ENCODE peak calls at places on chromosomes 13 and 19, in eight cellular contexts. A is left lung, C is HCT116, K is fibroblast of lung, J is thoracic aorta, R is H1, F is heart right ventricle, U is adrenal gland. V is an unnamed sample.

GRCh38 chr13:21762512-21762911 is 91.6 kb downstream of the FGF9 start:
- DNase-seq in A (no peak), C (no peak), K (no peak), J (no peak), R (no peak), F (no peak), U (no peak), V (no peak)

GRCh38 chr13:99960663-99961440 is 10.7 kb downstream of the ZIC5 start:
- DNase-seq in A (no peak), C (no peak), K (no peak), J (no peak), R (no peak), F (no peak), U (no peak), V (no peak)

GRCh38 chr19:52191951-52192350 is 2.1 kb downstream of the PPP2R1A start:
- DNase-seq in A (no peak), C (no peak), K (no peak), J (no peak), R (no peak), F (no peak), U (no peak), V (no peak)

GRCh38 chr19:37306383-37306963 is 64.4 kb upstream of the ZNF527 start:
- DNase-seq in A (peak), C (no peak), K (no peak), J (no peak), R (no peak), F (no peak), U (no peak), V (no peak)

GRCh38 chr13:97460853-97461252 is 26.9 kb downstream of the RAP2A start:
- DNase-seq in A (no peak), C (no peak), K (no peak), J (no peak), R (no peak), F (no peak), U (no peak), V (no peak)

GRCh38 chr13:44237276-44237767 is 136.3 kb upstream of the SERP2 start:
- DNase-seq in A (no peak), C (no peak), K (peak), J (peak), R (no peak), F (peak), U (peak), V (peak)

GRCh38 chr13:114142640-114143490 is 10.4 kb upstream of the RASA3 start:
- DNase-seq in A (peak), C (no peak), K (no peak), J (no peak), R (peak), F (no peak), U (no peak), V (no peak)

GRCh38 chr19:7255631-7256030 is 38.6 kb downstream of the INSR start:
- DNase-seq in A (no peak), C (no peak), K (no peak), J (no peak), R (no peak), F (no peak), U (no peak), V (no peak)

GRCh38 chr19:3365447-3366103 is 808 bp upstream of the NFIC start:
- DNase-seq in A (peak), C (peak), K (peak), J (no peak), R (no peak), F (peak), U (peak), V (no peak)

GRCh38 chr19:7602240-7602934 is 6.7 kb downstream of the CAMSAP3 start:
- DNase-seq in A (no peak), C (no peak), K (no peak), J (no peak), R (no peak), F (no peak), U (no peak), V (no peak)

GRCh38 chr19:27975419-27976005 is 1237.4 kb downstream of the UQCRFS1 start:
- DNase-seq in A (no peak), C (no peak), K (no peak), J (no peak), R (no peak), F (no peak), U (no peak), V (no peak)

GRCh38 chr13:32791545-32792172 is 205.4 kb downstream of the PDS5B start:
- DNase-seq in A (no peak), C (no peak), K (no peak), J (no peak), R (no peak), F (no peak), U (no peak), V (no peak)

GRCh38 chr13:108682714-108683113 is 53.3 kb downstream of the MYO16 start:
- DNase-seq in A (no peak), C (no peak), K (no peak), J (no peak), R (no peak), F (no peak), U (no peak), V (no peak)

GRCh38 chr13:32164622-32165268 is 133.2 kb downstream of the FRY start:
- DNase-seq in A (no peak), C (peak), K (peak), J (no peak), R (peak), F (no peak), U (peak), V (no peak)

GRCh38 chr19:29810504-29810871 is 1.3 kb upstream of the CCNE1 start:
- DNase-seq in A (peak), C (no peak), K (peak), J (no peak), R (no peak), F (no peak), U (peak), V (peak)

GRCh38 chr13:44397766-44398223 is 24.2 kb downstream of the SERP2 start:
- DNase-seq in A (no peak), C (no peak), K (no peak), J (no peak), R (no peak), F (no peak), U (no peak), V (no peak)

GRCh38 chr19:42926781-42927180 is 9.1 kb upstream of the PSG6 start:
- DNase-seq in A (no peak), C (no peak), K (no peak), J (no peak), R (no peak), F (no peak), U (no peak), V (no peak)

GRCh38 chr13:66036024-66036614 is 1194.0 kb downstream of the PCDH9 start:
- DNase-seq in A (no peak), C (no peak), K (peak), J (no peak), R (no peak), F (no peak), U (no peak), V (no peak)

GRCh38 chr13:93361703-93362102 is 135.1 kb downstream of the GPC6 start:
- DNase-seq in A (no peak), C (no peak), K (no peak), J (no peak), R (no peak), F (no peak), U (no peak), V (no peak)

GRCh38 chr19:2477732-2478191 is 1.8 kb downstream of the GADD45B start:
- DNase-seq in A (no peak), C (no peak), K (peak), J (no peak), R (no peak), F (no peak), U (no peak), V (no peak)

GRCh38 chr19:8600064-8600463 is 10.5 kb downstream of the ADAMTS10 start:
- DNase-seq in A (no peak), C (no peak), K (no peak), J (no peak), R (no peak), F (no peak), U (no peak), V (no peak)

GRCh38 chr13:112174476-112175110 is 107.6 kb downstream of the SOX1 start:
- DNase-seq in A (no peak), C (no peak), K (no peak), J (no peak), R (no peak), F (no peak), U (peak), V (no peak)

GRCh38 chr13:22455036-22455435 is 725.7 kb upstream of the SGCG start:
- DNase-seq in A (no peak), C (no peak), K (no peak), J (no peak), R (no peak), F (no peak), U (no peak), V (no peak)

GRCh38 chr13:50318887-50319286 is 303.6 kb downstream of the KCNRG start:
- DNase-seq in A (no peak), C (no peak), K (no peak), J (no peak), R (no peak), F (no peak), U (no peak), V (no peak)

GRCh38 chr19:40744554-40745401 is 5.5 kb downstream of the ACTMAP start:
- DNase-seq in A (no peak), C (no peak), K (no peak), J (no peak), R (no peak), F (no peak), U (no peak), V (no peak)

GRCh38 chr13:91185294-91185863 is 162.1 kb upstream of the MIR17HG start:
- DNase-seq in A (no peak), C (peak), K (peak), J (no peak), R (no peak), F (no peak), U (no peak), V (no peak)

GRCh38 chr19:1455336-1456120 is 5.6 kb downstream of the APC2 start:
- DNase-seq in A (peak), C (peak), K (no peak), J (peak), R (peak), F (no peak), U (peak), V (no peak)

GRCh38 chr13:29956771-29957170 is 106.4 kb upstream of the UBL3 start:
- DNase-seq in A (no peak), C (no peak), K (no peak), J (no peak), R (no peak), F (no peak), U (no peak), V (no peak)

GRCh38 chr13:112455476-112456059 is 79.4 kb downstream of the SPACA7 start:
- DNase-seq in A (peak), C (no peak), K (no peak), J (no peak), R (peak), F (no peak), U (peak), V (no peak)

GRCh38 chr19:40205760-40206159 is 12.4 kb downstream of the TTC9B start:
- DNase-seq in A (peak), C (no peak), K (no peak), J (no peak), R (no peak), F (no peak), U (no peak), V (no peak)

GRCh38 chr19:58024661-58025060 is 9.2 kb upstream of the ZSCAN1 start:
- DNase-seq in A (no peak), C (no peak), K (no peak), J (no peak), R (no peak), F (no peak), U (no peak), V (no peak)

GRCh38 chr13:30690282-30691188 is 44.8 kb upstream of the ALOX5AP start:
- DNase-seq in A (peak), C (no peak), K (peak), J (no peak), R (no peak), F (peak), U (peak), V (no peak)

GRCh38 chr19:2186071-2186846 is 22.5 kb downstream of the DOT1L start:
- DNase-seq in A (no peak), C (no peak), K (peak), J (peak), R (no peak), F (peak), U (peak), V (peak)

GRCh38 chr13:84130739-84131138 is 248.5 kb upstream of the SLITRK1 start:
- DNase-seq in A (no peak), C (no peak), K (no peak), J (no peak), R (no peak), F (no peak), U (no peak), V (no peak)

GRCh38 chr13:97116754-97117153 is 105.4 kb upstream of the MBNL2 start:
- DNase-seq in A (no peak), C (no peak), K (peak), J (no peak), R (no peak), F (no peak), U (peak), V (no peak)

GRCh38 chr19:5338661-5339469 is 1.7 kb downstream of the PTPRS start:
- DNase-seq in A (no peak), C (no peak), K (no peak), J (no peak), R (no peak), F (no peak), U (no peak), V (peak)

GRCh38 chr19:5339470-5339949 is 1.1 kb downstream of the PTPRS start:
- DNase-seq in A (peak), C (no peak), K (no peak), J (no peak), R (no peak), F (no peak), U (no peak), V (no peak)

GRCh38 chr19:5341448-5341820 is 822 bp upstream of the PTPRS start:
- DNase-seq in A (no peak), C (no peak), K (no peak), J (no peak), R (no peak), F (no peak), U (no peak), V (no peak)

GRCh38 chr19:5340637-5341447 is at the start of gene PTPRS:
- DNase-seq in A (peak), C (peak), K (peak), J (no peak), R (peak), F (peak), U (peak), V (peak)

GRCh38 chr19:5339950-5340636 is 519 bp downstream of the PTPRS start:
- DNase-seq in A (peak), C (no peak), K (no peak), J (no peak), R (no peak), F (no peak), U (no peak), V (no peak)
- H3K4me3 ChIP-seq in A (peak), C (peak), K (peak), J (peak), R (peak), F (peak), U (no peak), V (peak)

DNA sequence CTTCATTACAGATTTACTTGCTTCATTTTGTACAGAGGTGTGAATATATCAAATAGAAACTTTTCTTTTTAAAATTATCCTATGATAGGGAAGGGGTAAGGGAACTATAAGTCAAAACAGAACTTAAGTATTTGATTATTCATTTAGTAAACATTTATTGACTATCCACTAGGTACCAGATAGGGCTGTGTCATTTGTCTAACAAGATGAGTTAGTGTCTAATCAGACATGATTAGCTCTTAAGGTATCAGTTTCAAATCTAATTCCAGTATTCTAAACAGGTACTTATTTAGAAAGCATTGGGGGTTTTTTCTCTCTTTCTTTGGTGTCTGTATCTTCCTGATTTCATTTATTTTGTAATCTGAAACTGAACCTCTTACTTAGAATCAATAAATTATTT is 32.2 kb downstream of the CDADC1 start:
- DNase-seq in A (no peak), C (no peak), K (no peak), J (no peak), R (no peak), F (no peak), U (no peak), V (no peak)
- TF ChIP-seq CTCF in A (no peak), C (no peak), K (no peak), J (no peak), R (no peak), F (no peak), U (no peak), V (no peak)

GRCh38 chr19:14471436-14472187 is 3.5 kb downstream of the PTGER1 start:
- DNase-seq in A (peak), C (no peak), K (no peak), J (no peak), R (no peak), F (no peak), U (no peak), V (no peak)
- H3K4me3 ChIP-seq in A (no peak), C (no peak), K (no peak), J (no peak), R (peak), F (peak), U (no peak), V (no peak)

DNA sequence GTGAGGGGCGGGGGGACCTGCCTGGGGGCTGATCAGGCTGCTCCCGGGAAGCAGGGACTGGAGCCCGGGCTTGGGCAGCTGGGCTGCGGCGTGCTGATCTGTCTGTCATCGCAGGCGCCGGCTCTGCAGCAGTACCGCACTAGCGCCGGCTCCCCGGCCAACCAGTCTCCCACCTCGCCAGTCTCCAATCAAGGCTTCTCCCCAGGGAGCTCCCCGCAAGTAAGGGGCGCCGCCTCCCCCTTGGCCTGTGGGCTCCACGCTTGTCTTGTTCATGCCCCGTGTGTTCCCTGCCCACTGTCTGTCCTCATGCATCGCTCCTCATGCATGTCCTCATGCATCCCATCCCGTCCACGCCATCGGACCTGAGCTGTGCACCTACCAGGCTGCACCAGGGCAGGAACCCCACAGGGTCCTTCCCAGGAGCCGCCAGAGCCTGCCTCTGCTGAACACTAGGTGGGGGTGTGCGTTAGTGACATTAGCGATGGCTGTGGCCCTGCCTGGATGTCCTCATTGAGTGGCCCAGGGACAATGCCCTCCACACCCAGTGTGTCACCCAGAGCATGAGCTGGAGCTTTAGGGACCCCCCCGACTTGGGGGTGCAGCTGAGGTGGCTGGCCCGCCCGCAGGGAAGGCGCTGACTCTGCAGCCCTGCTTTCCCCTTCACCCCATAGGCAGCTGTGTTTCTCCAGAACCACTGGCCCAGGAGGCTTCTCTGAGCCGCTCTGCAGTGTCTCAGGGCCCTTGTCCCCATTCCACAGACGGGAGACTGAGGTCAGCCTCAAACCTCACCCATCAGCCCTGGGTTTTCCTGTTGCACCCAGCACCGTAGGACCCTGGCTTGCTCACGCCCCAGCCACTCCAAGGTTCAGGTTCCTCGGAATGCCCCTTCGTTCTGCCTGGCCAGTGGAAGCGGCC is 19.5 kb downstream of the COMP start:
- DNase-seq in A (no peak), C (no peak), K (no peak), J (no peak), R (no peak), F (no peak), U (no peak), V (no peak)
- TF ChIP-seq CTCF in A (no peak), C (no peak), K (peak), J (no peak), R (peak), F (no peak), U (no peak), V (no peak)

GRCh38 chr13:75416327-75417005 is 65.5 kb downstream of the TBC1D4 start:
- DNase-seq in A (no peak), C (no peak), K (no peak), J (no peak), R (no peak), F (no peak), U (no peak), V (no peak)
- H3K4me3 ChIP-seq in A (no peak), C (peak), K (no peak), J (no peak), R (no peak), F (no peak), U (no peak), V (no peak)